ENCODE peak calls at places on chromosomes 6 and 20, in seven cellular contexts. Y is pancreas; W is mesendoderm; C is CD4-positive, alpha-beta memory T cell; L is left ventricle myocardium inferior; T is breast epithelium; X is A549. V is an unnamed sample.
A peak's percentile ranks its signal among the peaks of the same experiment; 100 is the strongest.

GRCh38 chr6:169173532-169174268 is 79.9 kb downstream of the THBS2 start:
- DNase-seq in X (no peak), W (no peak), T (no peak), Y (no peak), C (no peak), L (no peak), V (no peak)

GRCh38 chr20:6780414-6780813 is 12.9 kb downstream of the BMP2 start:
- DNase-seq in Y (no peak), W (no peak), T (no peak), L (no peak), X (no peak), C (no peak), V (no peak)

GRCh38 chr6:16683524-16684194 is 77.6 kb downstream of the ATXN1 start:
- DNase-seq in C (no peak), Y (no peak), W (no peak), T (peak; percentile 66), X (no peak), L (no peak), V (no peak)

GRCh38 chr6:105882833-105883232 is 203.3 kb upstream of the PRDM1 start:
- DNase-seq in Y (no peak), W (no peak), X (no peak), L (no peak), C (no peak), T (no peak), V (no peak)

GRCh38 chr20:50144362-50144761 is 9.2 kb downstream of the PEDS1 start:
- DNase-seq in Y (no peak), W (peak; percentile 42), C (no peak), L (no peak), X (peak; percentile 49), T (no peak), V (no peak)

GRCh38 chr6:168118935-168119334 is 39.9 kb upstream of the FRMD1 start:
- DNase-seq in L (no peak), C (no peak), W (no peak), X (no peak), T (peak; percentile 15), Y (peak; percentile 22), V (no peak)

GRCh38 chr6:69780585-69781178 is 16.1 kb downstream of the LMBRD1 start:
- DNase-seq in Y (no peak), L (no peak), T (no peak), X (no peak), C (no peak), W (no peak), V (no peak)

GRCh38 chr6:48560408-48560807 is 449.4 kb upstream of the PTCHD4 start:
- DNase-seq in L (no peak), C (no peak), X (no peak), Y (no peak), W (peak; percentile 38), T (no peak), V (no peak)

GRCh38 chr6:147190556-147190955 is 13.7 kb upstream of the STXBP5 start:
- DNase-seq in X (no peak), L (no peak), T (no peak), Y (no peak), C (no peak), W (no peak), V (no peak)

GRCh38 chr6:85674604-85675003 is 31.9 kb upstream of the SYNCRIP start:
- DNase-seq in Y (no peak), T (no peak), W (no peak), X (no peak), C (no peak), L (no peak), V (no peak)

GRCh38 chr20:55919319-55919718 is 86.0 kb downstream of the CBLN4 start:
- DNase-seq in X (no peak), W (no peak), Y (no peak), T (no peak), C (no peak), L (no peak), V (no peak)

GRCh38 chr20:59377046-59377445 is 76.6 kb downstream of the EDN3 start:
- DNase-seq in T (no peak), C (no peak), W (no peak), X (no peak), L (no peak), Y (no peak), V (no peak)

GRCh38 chr6:72950114-72950860 is 275.0 kb downstream of the KHDC1L start:
- DNase-seq in L (no peak), T (no peak), W (peak; percentile 69), C (no peak), Y (no peak), X (peak; percentile 31), V (no peak)

GRCh38 chr20:56994006-56994405 is 272.4 kb downstream of the BMP7 start:
- DNase-seq in W (no peak), T (no peak), Y (no peak), L (no peak), C (no peak), X (no peak), V (no peak)

GRCh38 chr6:90428514-90428913 is 131.9 kb upstream of the BACH2 start:
- DNase-seq in Y (no peak), W (no peak), X (no peak), C (no peak), L (no peak), T (peak; percentile 59), V (no peak)

GRCh38 chr20:40959325-40960092 is 69.1 kb upstream of the TOP1 start:
- DNase-seq in W (no peak), Y (no peak), C (no peak), L (no peak), T (peak; percentile 10), X (no peak), V (no peak)

GRCh38 chr6:79671605-79672266 is 40.6 kb downstream of the SH3BGRL2 start:
- DNase-seq in Y (peak; percentile 56), T (peak; percentile 51), W (peak; percentile 34), X (no peak), C (peak; percentile 5), L (peak; percentile 42), V (no peak)

GRCh38 chr6:133350928-133351327 is 109.8 kb downstream of the EYA4 start:
- DNase-seq in X (no peak), Y (no peak), L (no peak), T (no peak), W (no peak), C (no peak), V (no peak)

GRCh38 chr6:35280903-35281302 is 16.7 kb upstream of the DEF6 start:
- DNase-seq in W (no peak), C (no peak), T (no peak), L (no peak), Y (no peak), X (no peak), V (no peak)

DNA sequence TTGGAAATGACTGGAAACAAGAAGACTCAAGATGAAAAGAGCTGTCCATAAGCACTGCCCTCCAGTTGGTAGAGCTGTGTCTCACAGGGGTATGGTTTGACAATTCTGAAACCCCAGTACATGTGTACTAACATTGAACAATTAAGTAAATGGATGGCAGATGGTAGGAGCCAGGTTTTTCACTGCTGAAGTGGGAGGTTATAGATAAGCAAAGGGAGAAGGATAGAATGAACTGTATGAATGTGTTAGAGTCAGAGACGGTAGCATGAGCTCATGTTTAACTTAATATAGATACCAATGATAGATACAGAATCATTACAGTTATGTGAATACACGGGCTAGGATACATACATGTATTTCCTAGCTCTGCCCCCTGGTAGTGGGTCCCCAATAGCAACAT is 95.0 kb upstream of the SIRPA start:
- DNase-seq in W (no peak), X (no peak), T (no peak), Y (no peak), C (no peak), L (no peak), V (no peak)
- H3K27ac ChIP-seq in W (no peak overlapping the region), X (no peak overlapping the region), T (no peak overlapping the region), Y (no peak overlapping the region), C (no peak overlapping the region), L (no peak overlapping the region), V (no peak overlapping the region)

DNA sequence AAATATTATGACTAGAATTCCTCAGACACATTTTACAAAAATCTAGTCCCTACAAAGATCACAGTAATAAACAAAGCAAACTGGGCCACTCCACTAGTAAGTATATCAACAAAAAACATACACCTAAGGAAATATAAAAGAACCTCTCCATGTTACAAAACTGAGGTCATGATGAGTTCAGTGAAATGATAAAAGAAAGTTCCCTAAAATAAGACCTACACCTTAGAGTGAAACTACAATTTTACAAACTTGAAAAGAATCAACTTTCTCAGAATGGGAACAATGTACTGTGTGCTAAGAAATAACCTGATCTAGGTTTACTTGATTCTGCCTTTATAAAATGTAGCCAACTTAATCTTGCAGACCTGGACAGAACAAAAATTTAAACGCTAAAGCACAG is 2.0 kb downstream of the RALGAPA2 start:
- DNase-seq in L (no peak), T (no peak), X (no peak), Y (no peak), W (no peak), C (no peak), V (no peak)
- H3K27ac ChIP-seq in L (peak overlapping the region; percentile 95), T (peak overlapping the region; percentile 77), X (no peak overlapping the region), Y (peak overlapping the region; percentile 87), W (no peak overlapping the region), C (peak overlapping the region; percentile 79), V (no peak overlapping the region)

GRCh38 chr20:19920388-19921138 is 96.6 kb upstream of the NAA20 start:
- DNase-seq in W (no peak), X (no peak), Y (no peak), T (no peak), C (no peak), L (no peak), V (no peak)

GRCh38 chr20:19915111-19915798 is 101.9 kb upstream of the NAA20 start:
- DNase-seq in C (no peak), Y (no peak), W (no peak), L (no peak), T (no peak), X (no peak), V (no peak)

GRCh38 chr20:19917110-19917509 is 100.1 kb upstream of the NAA20 start:
- DNase-seq in L (no peak), T (no peak), X (no peak), W (no peak), C (no peak), Y (no peak), V (no peak)

GRCh38 chr20:19921349-19921793 is 95.8 kb upstream of the NAA20 start:
- DNase-seq in T (no peak), Y (no peak), W (peak; percentile 34), C (no peak), L (peak; percentile 39), X (no peak), V (no peak)

GRCh38 chr20:19918965-19919329 is 98.2 kb upstream of the NAA20 start:
- DNase-seq in T (no peak), Y (no peak), W (no peak), X (no peak), C (no peak), L (no peak), V (no peak)
- H3K27ac ChIP-seq in T (no peak overlapping the region), Y (no peak overlapping the region), W (no peak overlapping the region), X (no peak overlapping the region), C (no peak overlapping the region), L (peak overlapping the region; percentile 73), V (no peak overlapping the region)

GRCh38 chr20:63399596-63400375 is 38.6 kb upstream of the CHRNA4 start:
- DNase-seq in W (no peak), T (no peak), X (no peak), L (no peak), Y (no peak), C (no peak), V (no peak)
- H3K27ac ChIP-seq in W (no peak overlapping the region), T (no peak overlapping the region), X (no peak overlapping the region), L (no peak overlapping the region), Y (no peak overlapping the region), C (no peak overlapping the region), V (no peak overlapping the region)

GRCh38 chr6:159594750-159595117 is 98.3 kb downstream of the SOD2 start:
- DNase-seq in C (no peak), T (no peak), W (no peak), L (no peak), Y (no peak), X (peak; percentile 9), V (no peak)
- H3K27ac ChIP-seq in C (no peak overlapping the region), T (peak overlapping the region; percentile 48), W (no peak overlapping the region), L (no peak overlapping the region), Y (no peak overlapping the region), X (no peak overlapping the region), V (no peak overlapping the region)

GRCh38 chr20:17873410-17874270 is 95.0 kb downstream of the SNX5 start:
- DNase-seq in Y (peak; percentile 89), L (peak; percentile 86), W (no peak), T (peak; percentile 85), X (peak; percentile 33), C (no peak), V (no peak)
- H3K27ac ChIP-seq in Y (peak overlapping the region; percentile 87), L (peak overlapping the region; percentile 54), W (no peak overlapping the region), T (peak overlapping the region; percentile 91), X (peak overlapping the region; percentile 57), C (no peak overlapping the region), V (no peak overlapping the region)

V was measured in caudate nucleus.